ENCODE peak calls at places on chromosome 10, in seven cellular contexts. O is GM23248; M is colonic mucosa; B is A549; J is HepG2; U is effector memory CD4-positive, alpha-beta T cell; L is hepatocyte. A is an unnamed sample.
A peak's percentile ranks its signal among the peaks of the same experiment; 100 is the strongest.

GRCh38 chr10:80465839-80466590 is 11.9 kb downstream of the TSPAN14 start:
- DNase-seq in U (peak; percentile 43), M (no peak), B (no peak), L (no peak), O (no peak), J (no peak), A (no peak)

GRCh38 chr10:63670291-63670898 is 149.2 kb downstream of the REEP3 start:
- DNase-seq in M (no peak), J (no peak), L (no peak), B (no peak), O (peak; percentile 67), U (no peak), A (no peak)

GRCh38 chr10:103736763-103737162 is 118.6 kb downstream of the SH3PXD2A start:
- DNase-seq in L (no peak), U (no peak), B (peak; percentile 46), J (peak; percentile 34), M (no peak), O (no peak), A (no peak)

GRCh38 chr10:25297466-25297865 is 122.7 kb downstream of the GPR158 start:
- DNase-seq in O (no peak), B (no peak), L (no peak), M (no peak), J (no peak), U (no peak), A (no peak)

GRCh38 chr10:130631139-130631864 is 495.1 kb downstream of the GLRX3 start:
- DNase-seq in J (no peak), B (no peak), M (peak; percentile 27), O (no peak), L (no peak), U (no peak), A (peak; percentile 40)

GRCh38 chr10:86348321-86349210 is 18.0 kb downstream of the GRID1 start:
- DNase-seq in O (no peak), M (no peak), B (no peak), J (peak; percentile 19), U (no peak), L (no peak), A (no peak)

GRCh38 chr10:75187961-75188426 is 22.6 kb upstream of the VDAC2 start:
- DNase-seq in M (peak; percentile 64), L (peak; percentile 75), B (peak; percentile 65), J (peak; percentile 69), U (peak; percentile 45), O (peak; percentile 77), A (peak; percentile 55)

GRCh38 chr10:57015187-57015586 is 654.1 kb upstream of the ZWINT start:
- DNase-seq in U (no peak), O (no peak), B (no peak), J (no peak), M (no peak), L (no peak), A (no peak)

GRCh38 chr10:9103301-9103700 is 1048.8 kb downstream of the GATA3 start:
- DNase-seq in O (no peak), L (no peak), B (no peak), J (no peak), U (no peak), M (no peak), A (no peak)

GRCh38 chr10:99548041-99548530 is 15.3 kb downstream of the NKX2-3 start:
- DNase-seq in M (no peak), O (peak; percentile 50), B (peak; percentile 75), L (no peak), J (peak; percentile 32), U (no peak), A (no peak)

GRCh38 chr10:27240212-27240890 is at the start of gene ACBD5:
- DNase-seq in B (peak; percentile 51), M (peak; percentile 91), U (peak; percentile 53), J (peak; percentile 81), O (peak; percentile 87), L (peak; percentile 86), A (peak; percentile 95)

GRCh38 chr10:97928897-97929296 is 79.3 kb downstream of the GOLGA7B start:
- DNase-seq in O (no peak), U (no peak), L (no peak), B (no peak), J (no peak), M (no peak), A (no peak)

GRCh38 chr10:100223879-100224278 is 5.5 kb downstream of the CHUK start:
- DNase-seq in B (no peak), O (no peak), U (no peak), L (no peak), M (no peak), J (no peak), A (no peak)

GRCh38 chr10:99914236-99914635 is 95.5 kb downstream of the DNMBP start:
- DNase-seq in B (no peak), M (no peak), L (no peak), O (no peak), U (no peak), J (no peak), A (no peak)

GRCh38 chr10:130512936-130513335 is 376.7 kb downstream of the GLRX3 start:
- DNase-seq in M (no peak), U (no peak), B (no peak), J (no peak), O (no peak), L (no peak), A (no peak)

GRCh38 chr10:110758898-110759297 is 112.8 kb upstream of the PDCD4 start:
- DNase-seq in B (no peak), J (no peak), U (no peak), L (no peak), O (peak; percentile 73), M (peak; percentile 30), A (no peak)

GRCh38 chr10:7773845-7774801 is 13.7 kb downstream of the KIN start:
- DNase-seq in J (no peak), M (peak; percentile 64), O (no peak), L (no peak), B (no peak), U (no peak), A (peak; percentile 67)

GRCh38 chr10:84613336-84614021 is 285.1 kb downstream of the CCSER2 start:
- DNase-seq in M (no peak), J (peak; percentile 77), B (peak; percentile 41), O (peak; percentile 18), L (peak; percentile 78), U (no peak), A (peak; percentile 73)

GRCh38 chr10:94042001-94042813 is 48.5 kb downstream of the PLCE1 start:
- DNase-seq in O (peak; percentile 91), J (no peak), U (no peak), M (peak; percentile 56), B (peak; percentile 75), L (peak; percentile 39), A (no peak)

GRCh38 chr10:110983466-110983865 is 64.1 kb downstream of the SHOC2 start:
- DNase-seq in M (no peak), J (no peak), O (no peak), U (no peak), B (no peak), L (no peak), A (no peak)

GRCh38 chr10:49109669-49110335 is 5.5 kb downstream of the VSTM4 start:
- DNase-seq in L (peak; percentile 54), J (no peak), M (peak; percentile 49), O (peak; percentile 81), B (no peak), U (no peak), A (peak; percentile 40)

GRCh38 chr10:49107890-49108274 is 7.4 kb downstream of the VSTM4 start:
- DNase-seq in B (no peak), M (no peak), J (no peak), U (no peak), L (no peak), O (no peak), A (no peak)

GRCh38 chr10:49107111-49107889 is 8.0 kb downstream of the VSTM4 start:
- DNase-seq in J (no peak), B (no peak), U (no peak), L (no peak), M (no peak), O (no peak), A (peak; percentile 51)

GRCh38 chr10:49110684-49111319 is 4.5 kb downstream of the VSTM4 start:
- DNase-seq in M (no peak), B (no peak), J (no peak), O (no peak), L (no peak), U (no peak), A (no peak)

GRCh38 chr10:49108656-49109055 is 6.7 kb downstream of the VSTM4 start:
- DNase-seq in M (no peak), O (no peak), J (no peak), U (no peak), B (no peak), L (no peak), A (peak; percentile 44)
- H3K4me1 ChIP-seq in M (no peaks in the 10 kb centered on the region), O (peaks cover 29% of the 10 kb centered on the region), J (no peaks in the 10 kb centered on the region), U (no peaks in the 10 kb centered on the region), B (no peaks in the 10 kb centered on the region), L (no peaks in the 10 kb centered on the region), A (peaks cover 39% of the 10 kb centered on the region)

DNA sequence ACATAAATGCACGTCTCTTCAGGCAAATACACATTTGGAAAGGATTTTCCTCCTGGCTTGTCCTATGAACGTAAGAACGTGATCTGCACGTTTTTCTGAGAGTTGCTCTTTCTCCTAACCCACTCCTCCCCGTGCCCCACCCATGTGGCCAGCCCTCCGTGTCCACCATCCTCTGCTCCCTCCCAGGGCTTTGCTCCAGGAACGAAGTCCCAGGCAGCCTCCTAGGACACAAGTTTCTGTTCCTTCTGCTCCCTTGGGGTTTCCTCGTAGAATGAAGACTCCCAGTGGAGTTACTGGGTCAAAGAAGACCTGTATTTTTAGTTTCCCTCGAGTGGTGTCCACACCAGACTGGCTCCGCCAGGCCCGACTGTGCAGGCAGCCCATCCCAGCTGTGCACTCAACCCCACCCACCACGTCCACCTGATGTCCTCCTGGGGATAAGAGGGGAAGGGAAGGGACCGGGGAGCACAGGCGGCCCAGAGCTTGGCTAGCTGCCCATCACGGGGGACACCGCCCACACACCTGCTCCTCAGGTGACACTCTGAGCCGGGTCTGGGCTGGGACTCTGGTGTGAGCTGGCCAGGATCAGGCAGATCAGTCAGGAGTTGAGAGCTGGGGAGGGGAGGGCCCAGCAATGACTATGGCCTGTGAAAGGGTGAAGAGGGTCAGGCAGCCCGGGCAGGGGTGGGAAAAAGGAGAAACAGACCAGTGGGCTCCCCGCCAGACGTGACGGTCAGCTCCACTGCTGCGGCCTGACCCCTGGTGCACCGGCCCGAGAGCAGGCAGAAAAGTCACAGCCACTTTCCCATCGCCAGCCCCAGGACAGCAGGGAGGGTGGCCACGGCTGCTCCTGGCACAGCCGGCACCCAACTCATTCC is 54.3 kb upstream of the PPP2R2D start:
- DNase-seq in U (no peak), M (no peak), J (no peak), L (no peak), B (no peak), O (no peak), A (peak; percentile 19)
- H3K9me3 ChIP-seq in U (no peaks in the 10 kb centered on the region), M (no peaks in the 10 kb centered on the region), J (no peaks in the 10 kb centered on the region), L (no peaks in the 10 kb centered on the region), B (no peaks in the 10 kb centered on the region), O (no peaks in the 10 kb centered on the region), A (no peaks in the 10 kb centered on the region)

DNA sequence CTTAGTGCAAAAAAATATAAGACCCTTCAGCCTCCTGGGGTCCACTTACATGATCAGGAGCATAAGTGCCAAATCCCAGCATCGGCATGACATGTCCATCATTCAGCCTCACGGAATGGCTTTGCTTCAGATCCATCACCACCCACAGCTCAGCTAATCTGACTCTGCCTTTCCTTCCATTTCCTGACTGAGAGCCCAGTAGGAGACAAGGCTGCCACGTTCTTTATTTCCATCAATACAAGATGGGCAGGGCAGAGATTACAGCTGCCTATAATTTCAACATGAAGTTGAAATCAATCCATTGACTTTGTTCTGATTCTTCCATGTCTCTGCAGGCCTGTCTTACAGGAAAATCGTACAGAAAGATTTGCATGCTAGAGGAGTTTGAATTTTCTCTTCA is 76.4 kb upstream of the UCN3 start:
- DNase-seq in O (no peak), L (no peak), M (no peak), J (no peak), U (no peak), B (no peak), A (no peak)
- H3K4me1 ChIP-seq in O (peaks cover 22% of the 10 kb centered on the region), L (no peaks in the 10 kb centered on the region), M (no peaks in the 10 kb centered on the region), J (peaks cover 24% of the 10 kb centered on the region), U (peaks cover 39% of the 10 kb centered on the region), B (peaks cover 47% of the 10 kb centered on the region), A (peaks cover 28% of the 10 kb centered on the region)

GRCh38 chr10:37700886-37701780 is 156.3 kb downstream of the ZNF248 start:
- DNase-seq in L (no peak), O (no peak), M (no peak), U (no peak), J (no peak), B (no peak), A (peak; percentile 43)
- H3K9me3 ChIP-seq in L (no peaks in the 10 kb centered on the region), O (no peaks in the 10 kb centered on the region), M (no peaks in the 10 kb centered on the region), U (no peaks in the 10 kb centered on the region), J (no peaks in the 10 kb centered on the region), B (no peaks in the 10 kb centered on the region), A (no peaks in the 10 kb centered on the region)